ENCODE peak calls at places on chromosomes 6 and 20, in six cellular contexts. P is GM23248, A is hepatocyte, W is neural progenitor cell, G is PC-9, Z is MM.1S. L is an unnamed sample. For H3K4me1 and H3K79me2, the result is how much of the 10 kb centered on the place peaks cover.

GRCh38 chr6:119436583-119436982 is 87.0 kb upstream of the MAN1A1 start:
- DNase-seq in P (no peak), A (no peak), W (no peak), G (no peak), Z (no peak), L (no peak)

GRCh38 chr20:63371346-63371865 is 10.3 kb upstream of the CHRNA4 start:
- DNase-seq in P (no peak), A (no peak), W (no peak), G (no peak), Z (no peak), L (no peak)

GRCh38 chr20:47668313-47669156 is 116.7 kb downstream of the SULF2 start:
- DNase-seq in P (no peak), A (no peak), W (no peak), G (no peak), Z (no peak), L (no peak)

GRCh38 chr20:8434326-8434876 is 302.3 kb downstream of the PLCB1 start:
- DNase-seq in P (peak), A (no peak), W (no peak), G (no peak), Z (no peak), L (no peak)

GRCh38 chr6:110618591-110619267 is 142.3 kb upstream of the SLC22A16 start:
- DNase-seq in P (no peak), A (peak), W (no peak), G (peak), Z (no peak), L (peak)

GRCh38 chr6:140697585-140697984 is 1323.1 kb upstream of the CITED2 start:
- DNase-seq in P (no peak), A (no peak), W (no peak), G (no peak), Z (no peak), L (no peak)

GRCh38 chr6:41967312-41968287 is 26.0 kb upstream of the CCND3 start:
- DNase-seq in P (peak), A (no peak), W (no peak), G (peak), Z (no peak), L (no peak)

GRCh38 chr6:104566411-104566810 is 293.3 kb downstream of the HACE1 start:
- DNase-seq in P (peak), A (no peak), W (no peak), G (no peak), Z (no peak), L (no peak)

GRCh38 chr6:56851541-56852248 is 103.2 kb upstream of the BEND6 start:
- DNase-seq in P (peak), A (peak), W (peak), G (peak), Z (peak), L (peak)

GRCh38 chr20:17795449-17796095 is 95.8 kb downstream of the BANF2 start:
- DNase-seq in P (peak), A (no peak), W (no peak), G (no peak), Z (no peak), L (no peak)

GRCh38 chr6:151773382-151773781 is 34.1 kb upstream of the ESR1 start:
- DNase-seq in P (no peak), A (no peak), W (no peak), G (no peak), Z (no peak), L (no peak)

GRCh38 chr6:143579703-143580102 is 68.2 kb upstream of the FUCA2 start:
- DNase-seq in P (peak), A (no peak), W (no peak), G (peak), Z (no peak), L (no peak)

GRCh38 chr6:165508321-165508889 is 154.6 kb downstream of the PDE10A start:
- DNase-seq in P (no peak), A (no peak), W (no peak), G (no peak), Z (no peak), L (no peak)

GRCh38 chr6:54579011-54579410 is 267.6 kb upstream of the FAM83B start:
- DNase-seq in P (peak), A (no peak), W (peak), G (no peak), Z (no peak), L (no peak)

GRCh38 chr20:8330785-8331699 is 199.0 kb downstream of the PLCB1 start:
- DNase-seq in P (no peak), A (no peak), W (no peak), G (no peak), Z (no peak), L (no peak)

GRCh38 chr6:170210651-170211403 is 80.1 kb downstream of the DLL1 start:
- DNase-seq in P (no peak), A (no peak), W (no peak), G (no peak), Z (no peak), L (no peak)

GRCh38 chr6:106894978-106895702 is 79.4 kb downstream of the CD24 start:
- DNase-seq in P (peak), A (peak), W (no peak), G (peak), Z (no peak), L (no peak)

GRCh38 chr6:35050988-35051330 is 90.2 kb downstream of the TCP11 start:
- DNase-seq in P (no peak), A (no peak), W (no peak), G (no peak), Z (no peak), L (no peak)

GRCh38 chr6:111589366-111589765 is 16.3 kb downstream of the TRAF3IP2 start:
- DNase-seq in P (peak), A (no peak), W (no peak), G (peak), Z (no peak), L (no peak)

GRCh38 chr6:132819405-132820145 is 5.2 kb downstream of the RPS12 start:
- DNase-seq in P (peak), A (no peak), W (no peak), G (peak), Z (no peak), L (peak)

GRCh38 chr6:45880139-45880538 is 135.5 kb downstream of the CLIC5 start:
- DNase-seq in P (peak), A (peak), W (no peak), G (peak), Z (no peak), L (no peak)

GRCh38 chr6:106629859-106630163 is 433 bp downstream of the QRSL1 start:
- DNase-seq in P (no peak), A (no peak), W (no peak), G (no peak), Z (no peak), L (no peak)

GRCh38 chr20:56391037-56391436 is 978 bp downstream of the AURKA start:
- DNase-seq in P (peak), A (no peak), W (no peak), G (no peak), Z (no peak), L (no peak)

GRCh38 chr6:108193835-108194234 is 28.0 kb downstream of the NR2E1 start:
- DNase-seq in P (no peak), A (no peak), W (no peak), G (no peak), Z (no peak), L (no peak)

GRCh38 chr6:153625089-153625488 is 414.0 kb upstream of the OPRM1 start:
- DNase-seq in P (no peak), A (peak), W (peak), G (no peak), Z (no peak), L (no peak)

GRCh38 chr20:5612476-5613291 is 137.5 kb upstream of the SHLD1 start:
- DNase-seq in P (peak), A (no peak), W (no peak), G (no peak), Z (no peak), L (no peak)

GRCh38 chr6:105810105-105810921 is 275.8 kb upstream of the PRDM1 start:
- DNase-seq in P (peak), A (peak), W (no peak), G (peak), Z (peak), L (no peak)

GRCh38 chr6:161439093-161439492 is 165.2 kb upstream of the AGPAT4 start:
- DNase-seq in P (peak), A (no peak), W (no peak), G (no peak), Z (no peak), L (no peak)

GRCh38 chr6:28282923-28283322 is 1.6 kb downstream of the PGBD1 start:
- DNase-seq in P (peak), A (no peak), W (no peak), G (no peak), Z (no peak), L (peak)

GRCh38 chr6:125086716-125087115 is 66.9 kb upstream of the TPD52L1 start:
- DNase-seq in P (no peak), A (no peak), W (no peak), G (no peak), Z (no peak), L (no peak)

GRCh38 chr6:88376759-88377387 is 210.7 kb upstream of the CNR1 start:
- DNase-seq in P (peak), A (no peak), W (no peak), G (no peak), Z (no peak), L (no peak)

GRCh38 chr6:169185011-169185521 is 68.6 kb downstream of the THBS2 start:
- DNase-seq in P (no peak), A (no peak), W (no peak), G (no peak), Z (no peak), L (no peak)

GRCh38 chr20:24990810-24991252 is 1.7 kb downstream of the APMAP start:
- DNase-seq in P (no peak), A (no peak), W (no peak), G (peak), Z (peak), L (no peak)
- H3K4me1 ChIP-seq in P (under half), A (under half), W (under half), G (under half), Z (under half), L (half or more)

GRCh38 chr6:13978787-13979186 is 54.0 kb downstream of the RNF182 start:
- DNase-seq in P (no peak), A (no peak), W (no peak), G (no peak), Z (no peak), L (no peak)

GRCh38 chr6:13978102-13978640 is 53.4 kb downstream of the RNF182 start:
- DNase-seq in P (no peak), A (no peak), W (no peak), G (peak), Z (no peak), L (no peak)

GRCh38 chr6:13980534-13980933 is 55.8 kb downstream of the RNF182 start:
- DNase-seq in P (no peak), A (no peak), W (no peak), G (no peak), Z (no peak), L (no peak)

GRCh38 chr6:13979284-13980171 is 54.8 kb downstream of the RNF182 start:
- DNase-seq in P (no peak), A (no peak), W (no peak), G (no peak), Z (no peak), L (no peak)
- H3K79me2 ChIP-seq in P (under half), A (under half), W (under half), G (under half), Z (under half), L (under half)

GRCh38 chr6:24125980-24126379 is at the start of gene NRSN1:
- DNase-seq in P (no peak), A (peak), W (peak), G (no peak), Z (no peak), L (no peak)
- H3K27ac ChIP-seq in P (no peak), A (no peak), W (no peak), G (no peak), Z (no peak), L (no peak)

GRCh38 chr20:45779011-45779915 is 12.4 kb downstream of the WFDC3 start:
- DNase-seq in P (peak), A (peak), W (no peak), G (peak), Z (no peak), L (no peak)

GRCh38 chr20:45776931-45777330 is 14.8 kb downstream of the WFDC3 start:
- DNase-seq in P (no peak), A (no peak), W (no peak), G (no peak), Z (no peak), L (no peak)

GRCh38 chr20:45781391-45781931 is 10.2 kb downstream of the WFDC3 start:
- DNase-seq in P (peak), A (peak), W (no peak), G (peak), Z (no peak), L (no peak)

GRCh38 chr20:45782890-45783289 is 8.8 kb downstream of the WFDC3 start:
- DNase-seq in P (peak), A (no peak), W (no peak), G (peak), Z (no peak), L (no peak)

DNA sequence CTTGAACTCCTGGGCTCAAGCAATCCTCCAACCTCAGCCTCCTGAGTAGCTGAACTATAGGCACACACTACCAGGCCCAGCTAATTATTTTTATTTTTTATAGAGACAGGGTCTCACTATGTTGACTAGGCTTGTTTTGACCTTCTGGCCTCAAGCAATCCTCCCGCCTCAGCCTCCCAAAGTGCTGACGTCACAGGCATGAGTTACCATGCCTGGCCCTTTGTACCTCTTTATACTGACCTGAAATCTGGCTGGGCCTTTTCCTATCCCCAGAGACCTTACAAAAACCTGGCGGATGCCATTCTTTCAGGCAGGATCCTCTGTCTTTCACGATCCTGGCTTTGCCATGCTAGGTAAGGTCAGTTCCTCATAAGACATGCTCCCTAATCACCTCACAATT is 11.5 kb downstream of the WFDC3 start:
- DNase-seq in P (peak), A (no peak), W (no peak), G (no peak), Z (no peak), L (no peak)
- H3K4me1 ChIP-seq in P (half or more), A (under half), W (under half), G (half or more), Z (under half), L (under half)

DNA sequence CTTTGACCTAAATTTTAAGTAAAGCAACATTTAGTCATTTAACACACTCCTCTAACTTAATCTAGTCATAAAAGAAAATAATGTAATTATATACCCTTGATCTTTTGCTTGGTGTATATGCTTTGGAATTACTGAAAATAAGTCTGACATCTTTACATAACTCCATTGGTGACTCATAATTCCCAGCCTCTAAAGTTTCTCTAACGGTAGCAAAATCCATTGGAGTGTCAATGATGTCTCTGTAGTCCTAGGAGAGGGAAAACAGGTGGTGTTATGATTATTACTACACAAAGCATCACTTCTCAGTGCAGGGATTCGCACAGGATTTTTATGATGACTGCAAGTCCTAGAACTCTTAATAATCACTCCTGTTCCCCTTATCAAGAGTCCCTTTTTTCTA is 80.2 kb downstream of the IRAK1BP1 start:
- DNase-seq in P (peak), A (no peak), W (no peak), G (no peak), Z (no peak), L (no peak)
- H3K79me2 ChIP-seq in P (under half), A (under half), W (under half), G (under half), Z (under half), L (under half)

DNA sequence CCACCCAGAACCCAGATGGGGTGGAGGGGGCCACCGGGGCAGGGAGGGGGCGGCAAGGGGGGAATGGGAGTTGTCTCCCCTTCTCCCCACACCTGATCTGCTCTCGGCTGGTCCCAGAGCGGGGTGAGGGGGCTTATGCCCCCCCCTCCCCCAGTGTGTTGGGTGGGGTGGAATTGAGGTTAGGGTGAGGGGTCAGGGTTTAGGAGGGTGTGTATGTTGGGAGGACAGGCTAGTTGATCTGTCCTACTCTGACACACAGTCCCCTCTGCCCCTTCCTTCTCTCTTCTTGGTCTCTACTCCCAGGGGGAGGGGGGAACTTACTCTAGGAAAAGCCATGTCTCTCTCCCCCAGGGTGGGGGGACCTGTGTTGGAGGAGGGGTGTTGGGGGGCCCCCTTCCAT is 1.9 kb upstream of the ZBTB9 start:
- DNase-seq in P (no peak), A (no peak), W (no peak), G (no peak), Z (no peak), L (no peak)
- H3K27ac ChIP-seq in P (no peak), A (no peak), W (peak), G (no peak), Z (no peak), L (no peak)

DNA sequence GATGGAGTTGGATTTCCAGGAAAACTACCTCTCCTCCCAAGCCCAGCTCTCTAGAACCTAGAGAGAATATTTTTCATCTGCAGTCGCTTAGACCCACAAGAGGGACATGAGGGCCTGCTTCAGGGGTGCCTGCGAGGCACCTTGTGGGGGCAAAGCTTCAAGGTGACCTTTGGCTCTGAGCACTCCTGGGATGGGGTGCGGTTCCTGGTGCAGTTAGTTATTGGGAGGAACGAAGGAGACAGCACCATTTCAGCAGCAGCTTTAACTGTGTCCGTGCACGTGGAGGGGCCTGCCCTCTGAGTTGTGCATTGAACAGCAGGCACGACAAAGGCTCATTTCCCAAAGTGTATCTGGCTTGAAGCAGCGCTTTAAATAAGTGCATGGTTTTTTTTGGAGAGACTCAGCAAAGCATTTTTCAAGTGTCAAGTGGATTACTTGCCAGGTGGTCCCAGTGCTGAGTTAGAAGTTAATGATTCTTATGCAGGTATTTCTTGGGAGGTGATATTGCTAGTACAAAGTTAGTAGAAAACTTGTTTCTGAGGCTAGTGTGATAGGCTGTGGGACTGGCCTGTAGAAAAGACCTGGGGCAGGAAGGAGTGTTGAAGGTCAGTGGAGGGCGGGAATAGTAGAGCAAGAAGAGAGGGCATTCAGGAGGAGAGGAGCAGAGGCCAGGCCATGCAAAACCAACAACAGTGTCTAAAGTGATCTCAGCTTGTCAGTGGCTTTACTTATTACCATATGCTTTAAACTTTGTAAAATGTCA is 3.8 kb downstream of the IGF2R start:
- DNase-seq in P (no peak), A (no peak), W (no peak), G (no peak), Z (no peak), L (no peak)
- H3K4me1 ChIP-seq in P (under half), A (half or more), W (under half), G (under half), Z (under half), L (under half)

GRCh38 chr20:32304121-32304520 is 26.7 kb downstream of the KIF3B start:
- DNase-seq in P (no peak), A (no peak), W (no peak), G (no peak), Z (no peak), L (no peak)
- H3K79me2 ChIP-seq in P (half or more), A (half or more), W (under half), G (under half), Z (under half), L (half or more)